ENCODE peak calls at places on chromosomes 2 and 18, in five cellular contexts. U is bronchial epithelial cell, J is HL-60, B is endothelial cell of umbilical vein, Z is fibroblast of the aortic adventitia. O is an unnamed sample.

GRCh38 chr2:39492095-39492590 is 55.1 kb upstream of the MAP4K3 start:
- DNase-seq in U (peak; percentile 99), J (peak; percentile 3), B (peak; percentile 58), Z (peak; percentile 98), O (no peak)

GRCh38 chr2:237291138-237291792 is 122.7 kb downstream of the COL6A3 start:
- DNase-seq in U (peak; percentile 94), J (no peak), B (peak; percentile 99), Z (peak; percentile 100), O (no peak)

GRCh38 chr2:169086893-169087467 is 17.6 kb downstream of the DHRS9 start:
- DNase-seq in U (peak; percentile 59), J (no peak), B (no peak), Z (no peak), O (no peak)

GRCh38 chr18:23162473-23162872 is 27.2 kb downstream of the CABLES1 start:
- DNase-seq in U (no peak), J (no peak), B (no peak), Z (no peak), O (no peak)

GRCh38 chr2:168105127-168105683 is 142.2 kb downstream of the STK39 start:
- DNase-seq in U (no peak), J (no peak), B (no peak), Z (no peak), O (no peak)

GRCh38 chr18:32919799-32920198 is 147.0 kb upstream of the KLHL14 start:
- DNase-seq in U (peak; percentile 49), J (peak; percentile 57), B (no peak), Z (peak; percentile 16), O (no peak)

GRCh38 chr2:54708584-54709340 is 14.7 kb upstream of the EML6 start:
- DNase-seq in U (peak; percentile 12), J (no peak), B (peak; percentile 28), Z (no peak), O (no peak)

GRCh38 chr18:57426187-57426586 is 9.0 kb upstream of the ONECUT2 start:
- DNase-seq in U (no peak), J (no peak), B (no peak), Z (no peak), O (no peak)

GRCh38 chr18:7467708-7468466 is 99.2 kb upstream of the PTPRM start:
- DNase-seq in U (peak; percentile 6), J (no peak), B (no peak), Z (no peak), O (no peak)

GRCh38 chr2:39121523-39122063 is 742 bp upstream of the SOS1 start:
- DNase-seq in U (no peak), J (no peak), B (no peak), Z (peak; percentile 71), O (no peak)

DNA sequence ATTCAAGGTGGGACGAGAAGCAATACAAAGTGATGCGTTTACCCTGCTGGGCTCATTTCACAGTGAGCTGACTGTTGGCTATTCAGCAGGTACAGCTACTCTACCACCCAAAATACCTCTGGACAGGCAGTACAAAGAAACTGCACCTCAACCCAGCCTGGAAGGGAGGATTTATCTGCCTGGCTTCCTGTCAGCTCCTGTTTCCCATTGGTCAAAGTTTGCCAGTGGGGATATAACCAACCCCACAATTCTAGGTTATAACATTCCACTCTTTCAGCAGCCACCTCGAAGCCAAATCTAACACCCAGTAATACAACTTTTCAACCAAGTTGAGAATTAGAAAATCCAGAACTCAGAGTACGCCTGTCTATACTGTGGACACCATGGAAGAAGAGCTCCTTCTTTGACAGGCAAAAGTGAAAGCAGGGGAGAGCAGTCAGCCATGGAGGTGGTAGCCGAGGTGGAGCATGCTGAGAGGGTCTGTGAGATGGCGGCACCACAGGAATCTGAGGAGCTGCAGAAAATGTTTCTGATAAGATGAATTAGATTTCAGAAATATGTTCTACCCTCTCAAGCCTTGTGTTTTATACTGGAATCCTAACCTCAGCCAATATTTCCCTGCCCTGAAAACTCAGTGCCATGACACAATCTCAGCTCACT is 10.8 kb downstream of the DUSP19 start:
- DNase-seq in U (no peak), J (no peak), B (no peak), Z (no peak), O (no peak)
- H3K4me3 ChIP-seq in U (no peak overlapping the region), J (no peak overlapping the region), B (no peak overlapping the region), Z (no peak overlapping the region), O (no peak overlapping the region)

GRCh38 chr18:58861853-58862252 is 2.8 kb upstream of the ZNF532 start:
- DNase-seq in U (no peak), J (no peak), B (no peak), Z (no peak), O (no peak)

GRCh38 chr18:58862851-58863538 is 1.7 kb upstream of the ZNF532 start:
- DNase-seq in U (peak; percentile 43), J (no peak), B (peak; percentile 55), Z (peak; percentile 66), O (no peak)

GRCh38 chr18:58863539-58864145 is 1.0 kb upstream of the ZNF532 start:
- DNase-seq in U (no peak), J (peak; percentile 13), B (peak; percentile 31), Z (no peak), O (no peak)

GRCh38 chr18:58861353-58861752 is 3.3 kb upstream of the ZNF532 start:
- DNase-seq in U (no peak), J (no peak), B (no peak), Z (no peak), O (no peak)

GRCh38 chr18:58862404-58862803 is 2.3 kb upstream of the ZNF532 start:
- DNase-seq in U (no peak), J (no peak), B (no peak), Z (no peak), O (no peak)
- H3K4me3 ChIP-seq in U (peak overlapping the region; percentile 46), J (no peak overlapping the region), B (no peak overlapping the region), Z (peak overlapping the region; percentile 58), O (no peak overlapping the region)

DNA sequence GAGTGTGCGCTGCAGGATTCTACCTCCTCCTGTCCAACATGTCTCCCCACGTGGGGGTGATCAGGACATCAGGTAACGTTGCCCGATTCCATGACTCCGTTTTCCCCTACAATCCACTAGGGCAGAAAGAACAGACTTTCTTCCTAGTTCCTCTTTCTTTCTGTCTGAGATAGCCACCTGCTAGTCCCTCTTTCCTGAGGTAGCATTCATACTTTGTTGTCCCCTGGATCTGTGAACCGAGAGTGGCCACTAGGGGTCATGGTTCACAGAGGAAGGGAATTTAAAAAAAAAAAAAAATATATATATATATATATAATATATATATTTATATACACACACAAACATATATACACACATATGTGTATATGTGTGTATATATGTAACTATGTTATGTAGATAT is 210.0 kb upstream of the ZNF521 start:
- DNase-seq in U (no peak), J (peak; percentile 21), B (peak; percentile 15), Z (peak; percentile 11), O (no peak)
- H3K4me3 ChIP-seq in U (no peak overlapping the region), J (no peak overlapping the region), B (no peak overlapping the region), Z (no peak overlapping the region), O (no peak overlapping the region)

GRCh38 chr2:102581911-102582310 is 37.4 kb upstream of the SLC9A2 start:
- DNase-seq in U (peak; percentile 40), J (no peak), B (no peak), Z (no peak), O (no peak)

GRCh38 chr2:102588213-102588939 is 31.0 kb upstream of the SLC9A2 start:
- DNase-seq in U (no peak), J (no peak), B (no peak), Z (no peak), O (no peak)

GRCh38 chr2:102585704-102586404 is 33.5 kb upstream of the SLC9A2 start:
- DNase-seq in U (peak; percentile 75), J (no peak), B (no peak), Z (no peak), O (no peak)

GRCh38 chr2:102582845-102583244 is 36.5 kb upstream of the SLC9A2 start:
- DNase-seq in U (no peak), J (no peak), B (no peak), Z (no peak), O (no peak)
- H3K4me3 ChIP-seq in U (no peak overlapping the region), J (no peak overlapping the region), B (no peak overlapping the region), Z (no peak overlapping the region), O (no peak overlapping the region)

GRCh38 chr2:9204939-9205338 is 1.7 kb upstream of the ASAP2 start:
- DNase-seq in U (no peak), J (no peak), B (no peak), Z (no peak), O (no peak)
- H3K4me3 ChIP-seq in U (no peak overlapping the region), J (no peak overlapping the region), B (no peak overlapping the region), Z (no peak overlapping the region), O (no peak overlapping the region)

GRCh38 chr2:138589663-138590062 is 88.1 kb downstream of the SPOPL start:
- DNase-seq in U (no peak), J (no peak), B (no peak), Z (no peak), O (no peak)
- H3K4me3 ChIP-seq in U (no peak overlapping the region), J (no peak overlapping the region), B (no peak overlapping the region), Z (no peak overlapping the region), O (no peak overlapping the region)

GRCh38 chr18:21112543-21113105 is 1.0 kb upstream of the ROCK1 start:
- DNase-seq in U (no peak), J (no peak), B (no peak), Z (peak; percentile 31), O (no peak)
- H3K4me3 ChIP-seq in U (peak overlapping the region; percentile 96), J (peak overlapping the region; percentile 96), B (peak overlapping the region; percentile 49), Z (peak overlapping the region; percentile 84), O (peak overlapping the region; percentile 73)

O was measured in effector memory CD4-positive, alpha-beta T cell.